ENCODE peak calls at places on chromosome 11, in four cellular contexts. B is OCI-LY7; R is effector memory CD8-positive, alpha-beta T cell; E is left colon. W is an unnamed sample.

GRCh38 chr11:33773399-33774355 is 643 bp downstream of the FBXO3 start:
- DNase-seq in B (peak), R (peak), E (peak), W (peak)

GRCh38 chr11:121212696-121213567 is 79.6 kb upstream of the SC5D start:
- DNase-seq in B (no peak), R (no peak), E (no peak), W (no peak)

GRCh38 chr11:86499723-86500129 is 125.0 kb downstream of the CCDC81 start:
- DNase-seq in B (no peak), R (no peak), E (no peak), W (no peak)

GRCh38 chr11:110527146-110527545 is 97.4 kb downstream of the FDX1 start:
- DNase-seq in B (no peak), R (no peak), E (no peak), W (no peak)

GRCh38 chr11:119664063-119664572 is 64.9 kb downstream of the NECTIN1 start:
- DNase-seq in B (no peak), R (no peak), E (peak), W (no peak)

GRCh38 chr11:71908218-71908617 is 20.2 kb downstream of the XNDC1N start:
- DNase-seq in B (no peak), R (no peak), E (no peak), W (no peak)

GRCh38 chr11:22711212-22711770 is 44.9 kb downstream of the GAS2 start:
- DNase-seq in B (no peak), R (no peak), E (no peak), W (no peak)

GRCh38 chr11:46330154-46330886 is 16.9 kb upstream of the DGKZ start:
- DNase-seq in B (no peak), R (no peak), E (no peak), W (no peak)

GRCh38 chr11:12950681-12951080 is 58.4 kb upstream of the RASSF10 start:
- DNase-seq in B (no peak), R (no peak), E (no peak), W (no peak)

GRCh38 chr11:95520765-95521542 is 268.6 kb downstream of the FAM76B start:
- DNase-seq in B (no peak), R (no peak), E (no peak), W (no peak)

GRCh38 chr11:111635706-111636045 is 33.4 kb downstream of the SIK2 start:
- DNase-seq in B (no peak), R (no peak), E (no peak), W (no peak)

GRCh38 chr11:77140231-77140959 is 12.3 kb downstream of the MYO7A start:
- DNase-seq in B (no peak), R (no peak), E (no peak), W (no peak)

GRCh38 chr11:85718991-85719807 is 33.2 kb upstream of the CCDC89 start:
- DNase-seq in B (no peak), R (no peak), E (no peak), W (no peak)

GRCh38 chr11:75342966-75343870 is 8.2 kb downstream of the ARRB1 start:
- DNase-seq in B (no peak), R (no peak), E (peak), W (no peak)

GRCh38 chr11:93330446-93330984 is at the start of gene DEUP1:
- DNase-seq in B (no peak), R (no peak), E (peak), W (no peak)

GRCh38 chr11:69718147-69718546 is 14.3 kb upstream of the FGF19 start:
- DNase-seq in B (peak), R (no peak), E (no peak), W (no peak)

GRCh38 chr11:117794772-117795629 is 2.0 kb downstream of the DSCAML1 start:
- DNase-seq in B (no peak), R (no peak), E (no peak), W (no peak)

GRCh38 chr11:58505849-58506248 is 2.1 kb downstream of the OR5B21 start:
- DNase-seq in B (no peak), R (no peak), E (no peak), W (no peak)